ENCODE peak calls at places on chromosome 9, in nine cellular contexts. B, H, P, R, X, M, K, S and I are unnamed samples.

GRCh38 chr9:135334953-135335460 is 144.6 kb upstream of the PPP1R26 start:
- DNase-seq in X (no peak), P (no peak), M (peak), K (no peak), H (no peak), R (no peak), S (no peak), B (no peak), I (no peak)

GRCh38 chr9:4303002-4303401 is 3.1 kb upstream of the GLIS3 start:
- DNase-seq in B (no peak), H (no peak), M (no peak), S (peak), P (no peak), X (peak), K (no peak), R (no peak), I (peak)

GRCh38 chr9:129602598-129603415 is 18.1 kb downstream of the C9orf50 start:
- DNase-seq in H (no peak), K (no peak), S (no peak), R (no peak), X (peak), M (no peak), B (no peak), P (no peak), I (no peak)

GRCh38 chr9:27278374-27278773 is 18.6 kb downstream of the EQTN start:
- DNase-seq in H (no peak), R (no peak), B (peak), P (no peak), X (no peak), K (no peak), S (peak), M (no peak), I (peak)

GRCh38 chr9:122197334-122197872 is 31.4 kb downstream of the LHX6 start:
- DNase-seq in B (no peak), X (no peak), P (no peak), K (no peak), M (no peak), H (no peak), R (no peak), S (no peak), I (no peak)

GRCh38 chr9:105679406-105680022 is 14.8 kb upstream of the TMEM38B start:
- DNase-seq in B (no peak), R (no peak), M (no peak), P (no peak), X (no peak), S (no peak), H (no peak), K (no peak), I (no peak)

GRCh38 chr9:111263116-111263515 is 66.9 kb downstream of the OR2K2 start:
- DNase-seq in R (no peak), M (no peak), X (no peak), B (no peak), H (no peak), P (no peak), K (no peak), S (no peak), I (no peak)

GRCh38 chr9:125446581-125447094 is 185.0 kb downstream of the GAPVD1 start:
- DNase-seq in B (no peak), P (no peak), X (peak), S (no peak), R (no peak), K (no peak), H (peak), M (no peak), I (no peak)

GRCh38 chr9:18504707-18505106 is 30.8 kb downstream of the ADAMTSL1 start:
- DNase-seq in R (no peak), B (no peak), X (no peak), S (no peak), P (no peak), H (no peak), K (no peak), M (no peak), I (no peak)

GRCh38 chr9:95510610-95511231 is 6.0 kb downstream of the PTCH1 start:
- DNase-seq in P (peak), M (peak), X (peak), H (peak), S (peak), B (peak), R (peak), K (peak), I (peak)

GRCh38 chr9:110255064-110255416 is 1.3 kb downstream of the TXN start:
- DNase-seq in K (no peak), B (no peak), R (peak), X (no peak), S (no peak), P (no peak), H (peak), M (no peak), I (no peak)

GRCh38 chr9:112846528-112847488 is 43.9 kb downstream of the SLC46A2 start:
- DNase-seq in B (peak), X (no peak), H (no peak), S (peak), M (no peak), P (no peak), R (no peak), K (no peak), I (peak)

GRCh38 chr9:99779277-99779676 is 42.4 kb upstream of the NR4A3 start:
- DNase-seq in B (no peak), M (no peak), R (no peak), K (no peak), S (no peak), H (no peak), P (no peak), X (no peak), I (no peak)

GRCh38 chr9:21684831-21685362 is 117.5 kb upstream of the MTAP start:
- DNase-seq in R (no peak), B (peak), X (peak), M (peak), H (no peak), P (no peak), K (peak), S (peak), I (peak)

GRCh38 chr9:20394928-20395327 is 227.4 kb downstream of the MLLT3 start:
- DNase-seq in B (no peak), P (no peak), M (no peak), R (no peak), H (no peak), S (no peak), X (no peak), K (no peak), I (no peak)

GRCh38 chr9:129414377-129415021 is 206.4 kb downstream of the C9orf50 start:
- DNase-seq in X (peak), H (peak), R (peak), K (no peak), M (no peak), S (peak), B (peak), P (no peak), I (peak)

GRCh38 chr9:96022445-96023031 is 147.0 kb downstream of the ERCC6L2 start:
- DNase-seq in M (no peak), S (no peak), B (no peak), X (no peak), R (no peak), K (no peak), P (peak), H (no peak), I (no peak)

GRCh38 chr9:77131411-77131810 is 45.9 kb upstream of the VPS13A start:
- DNase-seq in B (no peak), H (no peak), X (no peak), P (no peak), R (no peak), K (no peak), M (no peak), S (no peak), I (no peak)

GRCh38 chr9:126939821-126940221 is 25.2 kb downstream of the RALGPS1 start:
- DNase-seq in M (no peak), P (no peak), B (no peak), K (no peak), X (no peak), R (no peak), H (no peak), S (no peak), I (no peak)

GRCh38 chr9:73074176-73074708 is 77.4 kb upstream of the ANXA1 start:
- DNase-seq in S (no peak), B (peak), R (no peak), M (no peak), K (no peak), P (no peak), X (no peak), H (no peak), I (no peak)

GRCh38 chr9:88476491-88477271 is 58.3 kb upstream of the NXNL2 start:
- DNase-seq in B (peak), K (no peak), P (no peak), M (no peak), X (no peak), R (no peak), H (peak), S (peak), I (peak)

GRCh38 chr9:135925496-135926133 is 18.3 kb upstream of the CAMSAP1 start:
- DNase-seq in M (no peak), R (no peak), S (no peak), K (peak), P (no peak), X (no peak), B (no peak), H (no peak), I (peak)

GRCh38 chr9:81683704-81684103 is 5.6 kb downstream of the TLE1 start:
- DNase-seq in X (no peak), R (no peak), S (no peak), K (no peak), B (no peak), H (no peak), P (no peak), M (no peak), I (no peak)

GRCh38 chr9:26682041-26682440 is 210.6 kb downstream of the CAAP1 start:
- DNase-seq in K (no peak), P (no peak), B (no peak), M (no peak), R (no peak), S (no peak), H (no peak), X (no peak), I (no peak)

GRCh38 chr9:75858497-75859092 is 31.9 kb upstream of the PCSK5 start:
- DNase-seq in P (no peak), B (no peak), K (no peak), X (no peak), S (no peak), H (no peak), R (no peak), M (no peak), I (no peak)

GRCh38 chr9:113184509-113184908 is 33.7 kb downstream of the SLC31A2 start:
- DNase-seq in R (no peak), K (no peak), M (no peak), H (no peak), X (no peak), B (peak), S (no peak), P (no peak), I (peak)

GRCh38 chr9:113957778-113958430 is 81.8 kb downstream of the ZNF618 start:
- DNase-seq in S (peak), X (peak), R (no peak), P (no peak), B (peak), H (no peak), M (no peak), K (no peak), I (peak)

GRCh38 chr9:626591-626990 is 214.9 kb upstream of the DMRT1 start:
- DNase-seq in M (no peak), H (no peak), R (no peak), B (peak), K (no peak), X (no peak), S (no peak), P (no peak), I (peak)

GRCh38 chr9:109604788-109605187 is 106.7 kb upstream of the PTPN3 start:
- DNase-seq in P (no peak), K (no peak), H (no peak), X (peak), S (peak), M (no peak), B (no peak), R (no peak), I (peak)

GRCh38 chr9:108049026-108049591 is 559.5 kb upstream of the KLF4 start:
- DNase-seq in B (peak), X (peak), P (no peak), K (no peak), S (peak), H (no peak), M (no peak), R (no peak), I (peak)

GRCh38 chr9:3865373-3865772 is 339.6 kb upstream of the RFX3 start:
- DNase-seq in X (no peak), P (no peak), K (no peak), H (no peak), S (peak), M (no peak), B (peak), R (no peak), I (peak)

GRCh38 chr9:77488439-77489126 is 159.5 kb downstream of the GNA14 start:
- DNase-seq in S (peak), K (no peak), X (peak), M (no peak), B (peak), P (no peak), R (peak), H (peak), I (peak)

GRCh38 chr9:73153793-73154227 is 2.1 kb downstream of the ANXA1 start:
- DNase-seq in R (no peak), M (no peak), K (no peak), H (no peak), X (peak), S (peak), B (peak), P (no peak), I (peak)

GRCh38 chr9:101388507-101388993 is 3.7 kb upstream of the BAAT start:
- DNase-seq in H (no peak), M (no peak), K (no peak), X (peak), R (no peak), B (no peak), S (no peak), P (no peak), I (peak)

GRCh38 chr9:123528521-123528920 is 172.5 kb downstream of the CRB2 start:
- DNase-seq in K (no peak), R (no peak), M (no peak), X (no peak), B (no peak), P (no peak), S (no peak), H (no peak), I (no peak)

GRCh38 chr9:13189362-13189761 is 90.1 kb downstream of the MPDZ start:
- DNase-seq in S (peak), R (no peak), H (no peak), M (no peak), K (no peak), P (no peak), X (no peak), B (no peak), I (no peak)

GRCh38 chr9:79575560-79575959 is 3.8 kb downstream of the TLE4 start:
- DNase-seq in R (no peak), P (no peak), B (no peak), X (no peak), S (no peak), K (no peak), H (no peak), M (no peak), I (no peak)